ENCODE peak calls at places on chromosome 22, in seven cellular contexts. One of them, this sample, is unnamed.

GRCh38 chr22:19193879-19194278 is 15.3 kb upstream of the SLC25A1 start:
- DNase-seq in K562: no peak
- DNase-seq in cardiac muscle cell: no peak
- DNase-seq in neuronal stem cell: no peak
- DNase-seq in uterus: no peak
- DNase-seq in psoas muscle: no peak
- DNase-seq in PC-3: no peak
- DNase-seq in this sample: no peak

GRCh38 chr22:25747245-25747944 is 5.4 kb downstream of the MYO18B start:
- DNase-seq in neuronal stem cell: no peak
- DNase-seq in uterus: peak; percentile 26
- DNase-seq in psoas muscle: peak; percentile 90
- DNase-seq in PC-3: no peak
- DNase-seq in K562: peak; percentile 71
- DNase-seq in cardiac muscle cell: peak; percentile 90
- DNase-seq in this sample: no peak

GRCh38 chr22:47063606-47064005 is 301.2 kb downstream of the TBC1D22A start:
- DNase-seq in cardiac muscle cell: no peak
- DNase-seq in neuronal stem cell: no peak
- DNase-seq in uterus: no peak
- DNase-seq in PC-3: no peak
- DNase-seq in K562: no peak
- DNase-seq in psoas muscle: no peak
- DNase-seq in this sample: no peak

GRCh38 chr22:17411213-17411612 is 42.0 kb downstream of the CECR2 start:
- DNase-seq in cardiac muscle cell: peak; percentile 81
- DNase-seq in K562: no peak
- DNase-seq in psoas muscle: no peak
- DNase-seq in uterus: peak; percentile 25
- DNase-seq in neuronal stem cell: no peak
- DNase-seq in PC-3: no peak
- DNase-seq in this sample: no peak

GRCh38 chr22:45885171-45885840 is 91.7 kb downstream of the WNT7B start:
- DNase-seq in neuronal stem cell: no peak
- DNase-seq in PC-3: no peak
- DNase-seq in K562: no peak
- DNase-seq in cardiac muscle cell: no peak
- DNase-seq in psoas muscle: no peak
- DNase-seq in uterus: no peak
- DNase-seq in this sample: no peak

GRCh38 chr22:39220897-39221850 is 23.6 kb downstream of the PDGFB start:
- DNase-seq in K562: no peak
- DNase-seq in psoas muscle: no peak
- DNase-seq in cardiac muscle cell: peak; percentile 90
- DNase-seq in PC-3: peak; percentile 24
- DNase-seq in uterus: no peak
- DNase-seq in neuronal stem cell: no peak
- DNase-seq in this sample: no peak

GRCh38 chr22:34000879-34001526 is 80.7 kb upstream of the LARGE1 start:
- DNase-seq in PC-3: no peak
- DNase-seq in psoas muscle: no peak
- DNase-seq in neuronal stem cell: no peak
- DNase-seq in cardiac muscle cell: no peak
- DNase-seq in uterus: no peak
- DNase-seq in K562: no peak
- DNase-seq in this sample: no peak

GRCh38 chr22:49210606-49211005 is 617.1 kb downstream of the BRD1 start:
- DNase-seq in cardiac muscle cell: no peak
- DNase-seq in psoas muscle: no peak
- DNase-seq in K562: no peak
- DNase-seq in neuronal stem cell: no peak
- DNase-seq in uterus: no peak
- DNase-seq in PC-3: no peak
- DNase-seq in this sample: no peak

DNA sequence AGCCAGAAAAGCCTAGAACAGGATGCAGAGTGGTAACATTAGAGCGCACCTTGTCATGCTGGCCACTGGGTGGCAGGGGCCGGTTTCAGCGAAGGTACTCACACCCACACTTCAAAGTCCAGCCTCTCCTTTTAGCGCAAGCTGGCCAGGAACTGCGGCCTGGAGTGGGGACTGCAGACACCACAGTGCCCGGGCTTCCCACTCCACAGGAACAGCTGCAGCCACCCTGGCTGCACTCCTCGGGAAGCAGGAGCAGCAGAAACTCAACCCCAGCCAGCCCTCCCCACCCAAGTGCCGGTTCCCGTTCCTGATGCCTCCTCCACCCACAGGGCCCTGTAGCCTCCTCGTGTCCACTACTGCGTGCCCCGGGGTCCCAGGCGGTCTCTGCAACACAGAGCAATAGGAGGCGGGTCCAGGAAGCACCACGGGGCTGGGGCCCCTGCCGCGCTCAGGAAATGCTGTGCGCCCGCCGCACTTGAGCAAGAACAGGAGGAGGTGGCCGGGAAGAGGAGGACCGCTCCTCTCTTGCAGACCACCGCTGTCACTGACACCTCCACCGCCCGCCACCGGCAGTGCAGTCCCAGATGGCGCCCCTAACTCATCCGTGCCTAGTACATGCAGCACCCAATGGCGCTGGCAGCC is 2.2 kb downstream of the RFPL2 start:
- DNase-seq in cardiac muscle cell: peak; percentile 40
- DNase-seq in psoas muscle: no peak
- DNase-seq in K562: peak; percentile 18
- DNase-seq in neuronal stem cell: peak; percentile 37
- DNase-seq in PC-3: peak; percentile 58
- DNase-seq in uterus: no peak
- DNase-seq in this sample: peak; percentile 45
- H3K27ac ChIP-seq in cardiac muscle cell: no peak overlapping the region
- H3K27ac ChIP-seq in psoas muscle: no peak overlapping the region
- H3K27ac ChIP-seq in K562: no peak overlapping the region
- H3K27ac ChIP-seq in neuronal stem cell: no peak overlapping the region
- H3K27ac ChIP-seq in PC-3: no peak overlapping the region
- H3K27ac ChIP-seq in uterus: no peak overlapping the region
- H3K27ac ChIP-seq in this sample: no peak overlapping the region

GRCh38 chr22:37627545-37627944 is 11.9 kb upstream of the SH3BP1 start:
- DNase-seq in PC-3: no peak
- DNase-seq in cardiac muscle cell: no peak
- DNase-seq in K562: no peak
- DNase-seq in psoas muscle: no peak
- DNase-seq in neuronal stem cell: no peak
- DNase-seq in uterus: no peak
- DNase-seq in this sample: peak; percentile 81
- H3K4me1 ChIP-seq in PC-3: no peaks in the 10 kb centered on the region
- H3K4me1 ChIP-seq in cardiac muscle cell: peaks cover 10% of the 10 kb centered on the region
- H3K4me1 ChIP-seq in K562: peaks cover 3% of the 10 kb centered on the region
- H3K4me1 ChIP-seq in psoas muscle: peaks cover 24% of the 10 kb centered on the region
- H3K4me1 ChIP-seq in neuronal stem cell: peaks cover 5% of the 10 kb centered on the region
- H3K4me1 ChIP-seq in uterus: peaks cover 8% of the 10 kb centered on the region
- H3K4me1 ChIP-seq in this sample: peaks cover 42% of the 10 kb centered on the region

DNA sequence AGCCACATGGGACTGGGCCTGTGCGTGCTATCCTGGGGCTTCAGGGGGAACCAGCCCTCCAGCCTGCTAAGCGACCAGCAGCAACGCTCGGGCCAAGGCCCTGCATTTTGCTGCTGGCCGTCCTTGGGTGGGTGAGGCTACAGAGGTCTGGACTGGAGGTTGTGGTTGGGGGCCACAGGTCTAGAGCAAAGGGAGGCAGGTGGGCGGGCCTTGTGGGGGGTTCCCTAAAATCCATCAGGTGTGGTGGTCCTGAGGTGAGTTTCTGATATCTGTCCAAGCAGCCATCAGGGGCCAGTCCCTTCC is 34.7 kb downstream of the PPM1F start:
- DNase-seq in PC-3: no peak
- DNase-seq in uterus: no peak
- DNase-seq in psoas muscle: no peak
- DNase-seq in cardiac muscle cell: no peak
- DNase-seq in K562: no peak
- DNase-seq in neuronal stem cell: no peak
- DNase-seq in this sample: no peak
- H3K27ac ChIP-seq in PC-3: no peak overlapping the region
- H3K27ac ChIP-seq in uterus: no peak overlapping the region
- H3K27ac ChIP-seq in psoas muscle: no peak overlapping the region
- H3K27ac ChIP-seq in cardiac muscle cell: peak overlapping the region; percentile 36
- H3K27ac ChIP-seq in K562: no peak overlapping the region
- H3K27ac ChIP-seq in neuronal stem cell: no peak overlapping the region
- H3K27ac ChIP-seq in this sample: no peak overlapping the region

GRCh38 chr22:31291403-31291715 is 929 bp downstream of the PIK3IP1 start:
- DNase-seq in uterus: no peak
- DNase-seq in neuronal stem cell: no peak
- DNase-seq in PC-3: no peak
- DNase-seq in psoas muscle: no peak
- DNase-seq in K562: no peak
- DNase-seq in cardiac muscle cell: no peak
- DNase-seq in this sample: no peak
- H3K4me1 ChIP-seq in uterus: peaks cover 7% of the 10 kb centered on the region
- H3K4me1 ChIP-seq in neuronal stem cell: peaks cover 3% of the 10 kb centered on the region
- H3K4me1 ChIP-seq in PC-3: peaks cover 18% of the 10 kb centered on the region
- H3K4me1 ChIP-seq in psoas muscle: peaks cover 46% of the 10 kb centered on the region
- H3K4me1 ChIP-seq in K562: peaks cover 23% of the 10 kb centered on the region
- H3K4me1 ChIP-seq in cardiac muscle cell: peaks cover 20% of the 10 kb centered on the region
- H3K4me1 ChIP-seq in this sample: peaks cover 67% of the 10 kb centered on the region

DNA sequence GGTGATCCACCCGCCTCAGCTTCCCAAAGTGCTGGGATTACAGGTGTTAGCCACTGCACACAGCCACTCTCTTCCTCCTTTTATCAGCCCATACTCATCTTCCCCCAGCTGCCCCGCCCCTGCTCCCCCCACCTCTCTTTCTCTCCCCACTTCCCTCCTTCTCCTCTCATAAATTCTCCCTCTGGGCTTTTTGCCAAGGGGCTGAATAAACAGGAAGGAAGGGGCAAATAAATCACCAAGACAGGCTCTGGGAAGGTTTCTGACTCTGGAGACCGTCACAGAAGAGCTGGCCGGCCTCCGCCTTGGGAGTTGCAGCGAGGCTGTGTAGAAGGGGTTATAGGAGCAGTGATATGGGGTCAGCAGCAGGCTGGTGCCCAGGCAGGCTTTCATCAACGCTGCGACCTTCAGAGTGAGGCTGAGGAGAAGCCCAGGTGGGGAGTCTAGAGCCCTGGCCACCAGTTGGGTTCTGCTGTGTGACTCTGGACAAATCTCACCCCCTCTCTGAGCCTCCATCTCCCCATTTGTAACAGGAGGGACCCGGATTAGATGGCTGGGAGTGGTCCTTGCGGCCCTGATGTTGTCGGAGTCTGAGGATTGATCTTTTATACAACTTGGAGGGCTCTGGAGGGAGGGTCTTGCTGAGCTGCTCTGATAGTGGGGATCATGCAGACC is 62.6 kb upstream of the RASD2 start:
- DNase-seq in neuronal stem cell: no peak
- DNase-seq in uterus: peak; percentile 95
- DNase-seq in psoas muscle: peak; percentile 55
- DNase-seq in cardiac muscle cell: peak; percentile 70
- DNase-seq in PC-3: peak; percentile 96
- DNase-seq in K562: peak; percentile 20
- DNase-seq in this sample: no peak
- H3K27ac ChIP-seq in neuronal stem cell: no peak overlapping the region
- H3K27ac ChIP-seq in uterus: peak overlapping the region; percentile 62
- H3K27ac ChIP-seq in psoas muscle: peak overlapping the region; percentile 23
- H3K27ac ChIP-seq in cardiac muscle cell: no peak overlapping the region
- H3K27ac ChIP-seq in PC-3: peak overlapping the region; percentile 21
- H3K27ac ChIP-seq in K562: no peak overlapping the region
- H3K27ac ChIP-seq in this sample: no peak overlapping the region

GRCh38 chr22:35785181-35785923 is 67.7 kb downstream of the APOL5 start:
- DNase-seq in uterus: no peak
- DNase-seq in neuronal stem cell: no peak
- DNase-seq in K562: no peak
- DNase-seq in cardiac muscle cell: peak; percentile 57
- DNase-seq in psoas muscle: no peak
- DNase-seq in PC-3: no peak
- DNase-seq in this sample: no peak

GRCh38 chr22:35781898-35782297 is 64.2 kb downstream of the APOL5 start:
- DNase-seq in K562: no peak
- DNase-seq in neuronal stem cell: no peak
- DNase-seq in uterus: no peak
- DNase-seq in PC-3: no peak
- DNase-seq in psoas muscle: no peak
- DNase-seq in cardiac muscle cell: no peak
- DNase-seq in this sample: no peak

GRCh38 chr22:35783943-35784614 is 66.4 kb downstream of the APOL5 start:
- DNase-seq in neuronal stem cell: no peak
- DNase-seq in cardiac muscle cell: no peak
- DNase-seq in PC-3: peak; percentile 89
- DNase-seq in uterus: no peak
- DNase-seq in psoas muscle: no peak
- DNase-seq in K562: no peak
- DNase-seq in this sample: no peak

GRCh38 chr22:35784633-35785032 is 67.0 kb downstream of the APOL5 start:
- DNase-seq in psoas muscle: no peak
- DNase-seq in neuronal stem cell: no peak
- DNase-seq in uterus: no peak
- DNase-seq in cardiac muscle cell: no peak
- DNase-seq in PC-3: no peak
- DNase-seq in K562: no peak
- DNase-seq in this sample: no peak

DNA sequence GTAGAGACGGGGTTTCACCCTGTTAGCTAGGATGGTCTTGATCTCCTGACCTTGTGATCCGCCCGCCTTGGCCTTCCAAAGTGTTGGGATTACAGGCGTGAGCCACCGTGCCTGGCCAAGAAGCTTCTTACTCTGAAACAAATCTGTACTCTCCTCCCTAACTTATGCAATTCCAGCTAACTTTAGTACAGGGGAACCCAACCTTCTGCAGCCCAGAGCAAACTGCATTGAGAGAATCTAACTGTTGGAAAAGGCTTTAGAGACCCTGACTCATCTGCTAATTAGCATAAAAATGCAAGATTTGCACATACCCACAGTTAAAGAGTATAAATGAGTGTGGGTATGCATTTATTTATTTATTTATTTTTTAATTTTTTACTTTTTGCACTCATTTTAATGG is 64.8 kb downstream of the APOL5 start:
- DNase-seq in uterus: no peak
- DNase-seq in PC-3: no peak
- DNase-seq in K562: no peak
- DNase-seq in psoas muscle: no peak
- DNase-seq in cardiac muscle cell: no peak
- DNase-seq in neuronal stem cell: no peak
- DNase-seq in this sample: no peak
- H3K4me1 ChIP-seq in uterus: no peaks in the 10 kb centered on the region
- H3K4me1 ChIP-seq in PC-3: peaks cover 39% of the 10 kb centered on the region
- H3K4me1 ChIP-seq in K562: no peaks in the 10 kb centered on the region
- H3K4me1 ChIP-seq in psoas muscle: peaks cover 71% of the 10 kb centered on the region
- H3K4me1 ChIP-seq in cardiac muscle cell: peaks cover 32% of the 10 kb centered on the region
- H3K4me1 ChIP-seq in neuronal stem cell: peaks cover 3% of the 10 kb centered on the region
- H3K4me1 ChIP-seq in this sample: peaks cover 15% of the 10 kb centered on the region